ENCODE peak calls at places on chromosomes 2 and 18, in nine cellular contexts. P, G, F, N, J, T, X, B and Q are unnamed samples.

GRCh38 chr2:231640646-231641111 is 48.0 kb downstream of the TEX44 start:
- DNase-seq in P (no peak), G (no peak), F (peak; percentile 64), N (peak; percentile 65), J (peak; percentile 35), T (no peak), X (no peak), B (peak; percentile 85), Q (peak; percentile 81)

GRCh38 chr2:23693606-23693951 is 233.3 kb downstream of the ATAD2B start:
- DNase-seq in P (no peak), G (no peak), F (no peak), N (no peak), J (no peak), T (no peak), X (no peak), B (no peak), Q (no peak)

GRCh38 chr2:98205901-98206300 is 118.9 kb downstream of the VWA3B start:
- DNase-seq in P (no peak), G (no peak), F (no peak), N (no peak), J (no peak), T (no peak), X (no peak), B (no peak), Q (no peak)

GRCh38 chr2:10305715-10306114 is 3.0 kb downstream of the HPCAL1 start:
- DNase-seq in P (peak; percentile 55), G (no peak), F (no peak), N (no peak), J (no peak), T (no peak), X (peak; percentile 26), B (no peak), Q (no peak)

GRCh38 chr2:128442053-128442751 is 123.5 kb upstream of the HS6ST1 start:
- DNase-seq in P (no peak), G (no peak), F (peak; percentile 7), N (no peak), J (no peak), T (no peak), X (no peak), B (no peak), Q (no peak)

GRCh38 chr2:127567351-127567854 is 31.9 kb downstream of the MYO7B start:
- DNase-seq in P (no peak), G (no peak), F (no peak), N (no peak), J (no peak), T (no peak), X (no peak), B (no peak), Q (no peak)

GRCh38 chr2:232477751-232478510 is 9.7 kb downstream of the ECEL1 start:
- DNase-seq in P (no peak), G (no peak), F (no peak), N (no peak), J (no peak), T (no peak), X (no peak), B (no peak), Q (no peak)

GRCh38 chr2:203869610-203870042 is 2.1 kb downstream of the CTLA4 start:
- DNase-seq in P (peak; percentile 66), G (no peak), F (no peak), N (no peak), J (no peak), T (no peak), X (peak; percentile 70), B (no peak), Q (no peak)

GRCh38 chr2:101270700-101271259 is 18.1 kb downstream of the CNOT11 start:
- DNase-seq in P (no peak), G (no peak), F (no peak), N (no peak), J (no peak), T (no peak), X (no peak), B (peak; percentile 24), Q (no peak)

GRCh38 chr18:22250591-22250996 is 81.2 kb downstream of the GATA6 start:
- DNase-seq in P (no peak), G (no peak), F (no peak), N (peak; percentile 74), J (no peak), T (peak; percentile 30), X (no peak), B (no peak), Q (no peak)

DNA sequence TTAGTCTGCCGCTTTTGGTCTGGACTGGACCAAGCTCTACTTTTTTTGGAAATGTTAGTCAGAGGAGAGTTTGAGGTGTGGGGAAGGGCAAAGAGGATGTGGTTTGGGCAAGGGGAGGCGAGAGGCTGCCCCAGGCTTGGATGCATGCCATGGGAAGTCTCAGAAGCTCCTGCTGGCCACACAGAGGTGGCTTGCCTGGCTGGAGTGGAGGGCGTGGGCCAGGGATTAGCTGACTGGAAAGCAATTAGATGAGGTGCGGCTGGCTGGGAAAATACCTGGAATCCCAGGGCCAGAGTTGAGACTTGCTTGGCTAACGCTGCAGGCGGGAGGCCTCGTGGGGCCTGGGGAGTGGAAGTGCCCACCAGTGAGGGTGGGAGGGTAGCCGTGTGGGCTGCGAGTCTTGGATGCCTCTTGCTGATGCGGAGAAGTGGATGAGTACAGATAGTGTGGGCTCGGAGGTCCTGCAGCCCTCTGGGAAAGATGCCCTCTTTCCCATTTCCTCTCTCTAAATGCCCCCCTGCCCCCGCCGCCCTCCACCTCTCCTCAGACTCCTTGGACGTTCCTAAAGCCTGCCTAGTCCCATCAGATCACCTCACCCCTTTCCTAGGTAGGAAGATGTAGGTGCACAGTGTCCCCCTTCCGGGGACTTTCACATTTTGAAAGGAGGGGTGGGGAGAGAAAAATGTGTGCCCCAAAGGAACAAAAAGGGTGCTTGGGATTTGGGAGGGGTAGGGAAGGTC is 117.6 kb downstream of the SMAD7 start:
- DNase-seq in P (no peak), G (peak; percentile 64), F (peak; percentile 30), N (peak; percentile 84), J (no peak), T (peak; percentile 74), X (no peak), B (no peak), Q (peak; percentile 35)
- H3K4me1 ChIP-seq in P (peaks cover 70% of the 10 kb centered on the region), G (peaks cover 67% of the 10 kb centered on the region), F (peaks cover 21% of the 10 kb centered on the region), N (peaks cover 55% of the 10 kb centered on the region), J (peaks cover 34% of the 10 kb centered on the region), T (peaks cover 61% of the 10 kb centered on the region), X (peaks cover 88% of the 10 kb centered on the region), B (peaks cover 55% of the 10 kb centered on the region), Q (peaks cover 42% of the 10 kb centered on the region)

DNA sequence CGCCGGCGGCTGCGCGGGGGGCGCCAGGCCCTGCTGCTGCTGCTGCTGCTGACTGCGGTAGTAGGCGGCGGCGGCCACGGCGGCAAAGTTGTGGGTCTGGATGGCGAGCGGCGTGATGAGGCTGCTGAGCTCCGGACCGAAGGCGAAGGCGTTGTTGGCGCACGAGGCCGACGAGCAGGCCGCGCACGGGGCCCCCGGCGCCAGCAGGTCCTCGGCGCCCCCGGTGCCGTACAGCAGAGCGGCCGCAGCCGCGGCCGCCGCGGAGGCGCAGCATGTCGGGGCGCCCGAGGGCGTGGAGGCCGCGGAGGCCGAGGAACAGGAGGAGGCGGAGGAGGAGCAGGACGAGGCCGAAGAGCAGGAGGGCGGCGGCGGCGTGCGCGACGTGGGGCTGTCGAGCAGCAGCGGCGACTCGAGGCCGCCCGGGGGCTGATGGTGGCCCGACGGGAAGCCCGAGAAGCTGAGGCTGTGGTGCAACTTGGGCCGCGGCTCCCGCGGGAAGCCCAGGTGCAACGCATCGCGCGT is 1.8 kb downstream of the ZFP36L2 start:
- DNase-seq in P (peak; percentile 72), G (no peak), F (no peak), N (no peak), J (no peak), T (peak; percentile 64), X (no peak), B (peak; percentile 93), Q (peak; percentile 43)
- H3K4me1 ChIP-seq in P (peaks cover 25% of the 10 kb centered on the region), G (peaks cover 42% of the 10 kb centered on the region), F (peaks cover 7% of the 10 kb centered on the region), N (peaks cover 46% of the 10 kb centered on the region), J (peaks cover 49% of the 10 kb centered on the region), T (peaks cover 54% of the 10 kb centered on the region), X (peaks cover 40% of the 10 kb centered on the region), B (peaks cover 59% of the 10 kb centered on the region), Q (peaks cover 54% of the 10 kb centered on the region)

GRCh38 chr2:108574332-108574731 is 40.1 kb downstream of the LIMS1 start:
- DNase-seq in P (no peak), G (no peak), F (no peak), N (no peak), J (no peak), T (no peak), X (no peak), B (no peak), Q (no peak)

GRCh38 chr2:108575132-108575966 is 41.1 kb downstream of the LIMS1 start:
- DNase-seq in P (no peak), G (no peak), F (no peak), N (no peak), J (no peak), T (peak; percentile 55), X (no peak), B (no peak), Q (no peak)

GRCh38 chr2:108580079-108580478 is 45.8 kb downstream of the LIMS1 start:
- DNase-seq in P (no peak), G (no peak), F (no peak), N (no peak), J (no peak), T (no peak), X (no peak), B (no peak), Q (no peak)

GRCh38 chr2:108579631-108580030 is 45.4 kb downstream of the LIMS1 start:
- DNase-seq in P (no peak), G (no peak), F (no peak), N (no peak), J (peak; percentile 82), T (peak; percentile 62), X (no peak), B (no peak), Q (peak; percentile 47)

GRCh38 chr2:108577099-108577498 is 42.8 kb downstream of the LIMS1 start:
- DNase-seq in P (no peak), G (no peak), F (no peak), N (no peak), J (no peak), T (no peak), X (no peak), B (no peak), Q (no peak)
- H3K4me1 ChIP-seq in P (no peaks in the 10 kb centered on the region), G (peaks cover 70% of the 10 kb centered on the region), F (peaks cover 5% of the 10 kb centered on the region), N (no peaks in the 10 kb centered on the region), J (peaks cover 36% of the 10 kb centered on the region), T (peaks cover 20% of the 10 kb centered on the region), X (peaks cover 13% of the 10 kb centered on the region), B (peaks cover 23% of the 10 kb centered on the region), Q (peaks cover 61% of the 10 kb centered on the region)

GRCh38 chr2:218398437-218399390 is 954 bp upstream of the CTDSP1 start:
- DNase-seq in P (peak; percentile 74), G (no peak), F (peak; percentile 80), N (peak; percentile 37), J (peak; percentile 54), T (peak; percentile 87), X (peak; percentile 65), B (peak; percentile 97), Q (peak; percentile 91)

GRCh38 chr2:218399391-218400166 is at the start of gene CTDSP1:
- DNase-seq in P (peak; percentile 91), G (no peak), F (peak; percentile 98), N (peak; percentile 88), J (peak; percentile 97), T (peak; percentile 99), X (peak; percentile 92), B (peak; percentile 97), Q (peak; percentile 96)

GRCh38 chr2:218401834-218402370 is 2.2 kb downstream of the CTDSP1 start:
- DNase-seq in P (no peak), G (no peak), F (no peak), N (no peak), J (no peak), T (no peak), X (no peak), B (peak; percentile 69), Q (no peak)

GRCh38 chr2:218400930-218401833 is 1.5 kb downstream of the CTDSP1 start:
- DNase-seq in P (no peak), G (no peak), F (peak; percentile 30), N (no peak), J (no peak), T (no peak), X (no peak), B (peak; percentile 70), Q (no peak)

GRCh38 chr2:218400167-218400929 is 680 bp downstream of the CTDSP1 start:
- DNase-seq in P (peak; percentile 55), G (no peak), F (peak; percentile 56), N (no peak), J (peak; percentile 48), T (peak; percentile 32), X (peak; percentile 42), B (peak; percentile 93), Q (peak; percentile 52)
- H3K4me1 ChIP-seq in P (peaks cover 39% of the 10 kb centered on the region), G (peaks cover 54% of the 10 kb centered on the region), F (peaks cover 24% of the 10 kb centered on the region), N (peaks cover 22% of the 10 kb centered on the region), J (peaks cover 36% of the 10 kb centered on the region), T (peaks cover 1% of the 10 kb centered on the region), X (peaks cover 73% of the 10 kb centered on the region), B (peaks cover 66% of the 10 kb centered on the region), Q (peaks cover 51% of the 10 kb centered on the region)